ENCODE peak calls at places on chromosomes 1 and 21, in five cellular contexts. A is 8988T; X is NCI-H2081; E is naive thymus-derived CD8-positive, alpha-beta T cell; R is NCI-H524. U is an unnamed sample.

GRCh38 chr1:170168263-170168662 is 22.5 kb downstream of the NTMT2 start:
- DNase-seq in A (no peak), E (no peak), X (peak), R (no peak), U (no peak)

GRCh38 chr1:168635129-168635528 is 58.7 kb downstream of the XCL1 start:
- DNase-seq in X (no peak), E (no peak), R (no peak), A (no peak), U (no peak)

GRCh38 chr1:181079382-181079781 is 9.1 kb upstream of the IER5 start:
- DNase-seq in X (no peak), A (no peak), E (no peak), R (no peak), U (no peak)

GRCh38 chr1:15523922-15524282 is at the start of gene CASP9:
- DNase-seq in A (peak), X (no peak), E (no peak), R (peak), U (no peak)

GRCh38 chr1:150621497-150622113 is 7.8 kb downstream of the ENSA start:
- DNase-seq in X (peak), R (no peak), E (peak), A (no peak), U (no peak)

GRCh38 chr1:248704556-248704955 is 2.0 kb upstream of the OR14I1 start:
- DNase-seq in X (no peak), R (no peak), E (no peak), A (no peak), U (no peak)

GRCh38 chr1:13585996-13586395 is 2.4 kb downstream of the PDPN start:
- DNase-seq in R (peak), E (no peak), X (no peak), A (no peak), U (no peak)

GRCh38 chr1:61452354-61452990 is 272.5 kb downstream of the TM2D1 start:
- DNase-seq in E (no peak), R (no peak), A (no peak), X (no peak), U (peak)

GRCh38 chr1:94755675-94756074 is 64.5 kb upstream of the SLC44A3 start:
- DNase-seq in A (no peak), X (no peak), R (no peak), E (no peak), U (no peak)

GRCh38 chr21:42263591-42264131 is 44.7 kb downstream of the ABCG1 start:
- DNase-seq in E (no peak), R (no peak), A (no peak), X (peak), U (no peak)

GRCh38 chr1:160374701-160375443 is 8.0 kb downstream of the NHLH1 start:
- DNase-seq in X (no peak), A (no peak), E (no peak), R (peak), U (no peak)

GRCh38 chr1:210250998-210251679 is 18.5 kb downstream of the SERTAD4 start:
- DNase-seq in A (peak), X (peak), R (peak), E (no peak), U (peak)

GRCh38 chr21:28336299-28336698 is 656.4 kb downstream of the LTN1 start:
- DNase-seq in A (no peak), E (no peak), R (no peak), X (no peak), U (peak)

GRCh38 chr1:10152709-10153284 is 57.6 kb upstream of the KIF1B start:
- DNase-seq in X (peak), R (peak), E (no peak), A (no peak), U (peak)

GRCh38 chr1:156752843-156753486 is 1.5 kb upstream of the HDGF start:
- DNase-seq in R (no peak), X (no peak), A (no peak), E (no peak), U (no peak)

GRCh38 chr1:196309386-196309785 is 298.9 kb downstream of the KCNT2 start:
- DNase-seq in A (no peak), E (no peak), X (peak), R (no peak), U (peak)

GRCh38 chr1:43048601-43049011 is 89.9 kb upstream of the SLC2A1 start:
- DNase-seq in A (no peak), R (no peak), X (no peak), E (no peak), U (no peak)

GRCh38 chr1:150548632-150549495 is at the start of gene ADAMTSL4:
- DNase-seq in A (peak), E (no peak), X (peak), R (no peak), U (no peak)

GRCh38 chr1:204041803-204042505 is 31.0 kb upstream of the SOX13 start:
- DNase-seq in R (no peak), E (no peak), A (no peak), X (no peak), U (no peak)

U was measured in globus pallidus.